ENCODE peak calls at places on chromosomes 7 and 10, in five cellular contexts. R is CD8-positive, alpha-beta memory T cell; J is coronary artery; I is fibroblast of pulmonary artery; O is astrocyte of the spinal cord. N is an unnamed sample.

GRCh38 chr7:102843850-102844249 is 69.0 kb upstream of the LRRC17 start:
- DNase-seq in R (no peak), J (no peak), I (no peak), O (no peak), N (no peak)

GRCh38 chr10:75400163-75400768 is 1.3 kb downstream of the ZNF503 start:
- DNase-seq in R (no peak), J (no peak), I (no peak), O (no peak), N (peak)

GRCh38 chr10:61623101-61623500 is 39.6 kb upstream of the CABCOCO1 start:
- DNase-seq in R (no peak), J (no peak), I (no peak), O (peak), N (no peak)

GRCh38 chr10:77716943-77717735 is 79.5 kb upstream of the KCNMA1 start:
- DNase-seq in R (no peak), J (no peak), I (no peak), O (peak), N (no peak)

GRCh38 chr7:2759736-2760097 is 71.7 kb downstream of the AMZ1 start:
- DNase-seq in R (no peak), J (no peak), I (no peak), O (no peak), N (no peak)

GRCh38 chr7:132234751-132235150 is 341.5 kb downstream of the PLXNA4 start:
- DNase-seq in R (no peak), J (no peak), I (peak), O (peak), N (no peak)

GRCh38 chr7:36723951-36724664 is at the start of gene AOAH:
- DNase-seq in R (peak), J (no peak), I (no peak), O (no peak), N (no peak)

GRCh38 chr10:86168256-86168655 is 198.3 kb downstream of the GRID1 start:
- DNase-seq in R (no peak), J (no peak), I (no peak), O (no peak), N (no peak)

GRCh38 chr7:37942934-37943610 is 22.6 kb downstream of the EPDR1 start:
- DNase-seq in R (no peak), J (no peak), I (peak), O (peak), N (peak)

GRCh38 chr10:27699778-27700177 is 45.8 kb downstream of the MKX start:
- DNase-seq in R (no peak), J (no peak), I (no peak), O (no peak), N (no peak)

GRCh38 chr7:74495112-74495880 is 41.6 kb downstream of the GTF2IRD1 start:
- DNase-seq in R (no peak), J (no peak), I (no peak), O (no peak), N (no peak)

GRCh38 chr7:74490546-74490945 is 36.8 kb downstream of the GTF2IRD1 start:
- DNase-seq in R (no peak), J (no peak), I (no peak), O (no peak), N (no peak)

GRCh38 chr7:74496272-74496671 is 42.6 kb downstream of the GTF2IRD1 start:
- DNase-seq in R (no peak), J (no peak), I (no peak), O (no peak), N (no peak)

GRCh38 chr7:74494076-74494548 is 40.4 kb downstream of the GTF2IRD1 start:
- DNase-seq in R (no peak), J (no peak), I (no peak), O (no peak), N (no peak)

DNA sequence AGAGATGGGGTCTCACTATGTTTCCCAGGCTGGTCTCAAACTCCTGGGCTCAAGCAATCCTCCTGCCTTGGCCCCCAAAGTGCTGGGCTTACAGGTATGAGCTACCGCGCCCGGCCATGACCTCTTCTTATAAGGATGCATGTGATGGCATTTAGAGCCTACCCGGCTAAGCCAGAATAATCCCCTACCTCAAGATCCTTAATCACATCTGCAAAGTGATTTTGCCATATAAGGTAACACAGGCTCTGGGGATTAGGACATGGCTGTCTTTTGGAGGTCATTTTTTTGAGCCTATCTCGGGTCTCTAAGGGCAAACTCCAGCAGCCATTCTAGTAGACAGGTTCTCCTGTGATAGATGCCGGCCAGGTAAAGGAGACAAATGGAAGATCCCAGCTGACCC is 39.6 kb downstream of the GTF2IRD1 start:
- DNase-seq in R (no peak), J (no peak), I (no peak), O (no peak), N (no peak)
- H3K4me3 ChIP-seq in R (no peak), J (no peak), I (no peak), O (no peak), N (no peak)

GRCh38 chr10:111560042-111560441 is 483.2 kb downstream of the ADRA2A start:
- DNase-seq in R (no peak), J (no peak), I (no peak), O (no peak), N (no peak)

DNA sequence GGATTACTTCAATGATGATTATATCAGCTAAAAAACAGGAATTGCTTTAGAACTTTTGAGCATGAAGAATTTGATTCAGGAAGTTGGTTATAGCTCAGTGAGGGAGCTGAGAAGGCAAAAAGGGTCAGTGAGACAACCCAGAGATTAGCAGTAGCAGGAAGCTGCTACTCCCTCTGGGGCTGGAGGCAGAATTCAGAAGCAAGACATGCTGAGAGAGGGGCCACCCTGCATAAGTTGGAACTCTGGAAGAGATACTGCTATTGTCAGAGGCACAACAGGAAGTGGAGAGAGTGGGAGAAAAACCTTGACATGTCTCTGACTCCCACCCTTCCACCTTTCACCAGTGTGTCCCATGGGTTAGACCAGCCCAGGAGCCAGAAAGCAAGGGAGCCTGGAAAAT is 488.7 kb downstream of the ADRA2A start:
- DNase-seq in R (no peak), J (no peak), I (no peak), O (no peak), N (no peak)
- H3K4me3 ChIP-seq in R (no peak), J (no peak), I (no peak), O (no peak), N (no peak)

DNA sequence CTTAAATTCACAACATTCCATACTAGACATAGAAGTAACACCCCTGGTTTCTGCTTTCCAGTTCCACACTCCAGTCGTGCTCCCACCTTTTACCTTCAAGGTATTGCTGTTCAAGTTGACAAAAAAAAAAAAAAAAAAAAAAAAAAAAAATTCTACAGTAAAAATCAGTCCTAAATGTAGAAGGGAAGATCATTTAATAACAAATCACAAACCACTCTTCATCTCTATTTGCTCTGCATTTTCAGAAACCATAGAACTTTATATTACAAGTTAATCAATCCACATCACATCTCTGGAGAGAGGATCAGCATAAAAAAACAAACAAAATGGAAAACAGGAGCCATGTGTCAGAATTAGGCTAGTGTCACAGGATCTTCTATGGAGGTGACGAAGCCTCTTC is 206.3 kb upstream of the KLF14 start:
- DNase-seq in R (no peak), J (no peak), I (no peak), O (peak), N (no peak)
- H3K4me3 ChIP-seq in R (no peak), J (no peak), I (peak), O (peak), N (peak)

GRCh38 chr7:157568785-157569584 is 232.2 kb downstream of the DNAJB6 start:
- DNase-seq in R (peak), J (no peak), I (peak), O (peak), N (no peak)
- H3K4me3 ChIP-seq in R (peak), J (peak), I (peak), O (peak), N (no peak)

DNA sequence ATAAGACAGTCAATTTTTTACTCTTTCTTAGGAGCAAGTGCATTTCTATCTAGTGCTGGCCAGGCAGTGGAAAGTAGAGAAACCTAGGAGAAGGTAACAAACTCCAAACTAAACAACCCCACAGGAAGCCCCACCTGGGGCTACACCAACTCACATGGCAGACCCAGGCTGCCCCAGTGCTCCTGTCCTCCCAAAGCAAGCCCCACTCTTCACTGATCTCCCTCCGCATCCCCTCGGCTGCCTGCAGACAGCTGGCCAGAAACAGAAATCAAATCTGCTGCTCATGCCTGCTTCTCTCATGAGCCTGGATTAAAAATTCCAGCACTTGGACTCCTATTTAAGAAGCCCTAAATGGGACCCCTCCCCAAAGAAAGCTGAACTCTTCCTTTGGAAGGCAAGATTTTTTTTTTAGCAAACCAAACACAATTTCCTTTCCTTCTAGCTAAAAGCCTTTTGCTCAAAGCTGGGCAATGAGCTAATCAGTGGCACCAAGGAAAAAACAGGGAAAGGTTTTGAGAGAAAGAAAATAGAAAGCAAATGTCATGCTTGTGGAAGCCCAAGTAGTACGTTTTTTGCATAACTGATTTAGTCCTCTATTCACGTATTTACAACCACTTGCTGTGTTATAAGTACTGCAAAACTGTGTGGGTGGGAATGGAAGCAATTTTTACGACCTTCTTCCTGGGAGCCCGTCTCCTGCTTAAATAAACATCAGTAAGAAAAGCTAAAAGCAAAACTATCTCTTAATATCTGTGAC is 10.7 kb downstream of the PDE1C start:
- DNase-seq in R (no peak), J (no peak), I (no peak), O (peak), N (peak)
- H3K4me3 ChIP-seq in R (no peak), J (peak), I (no peak), O (peak), N (peak)

DNA sequence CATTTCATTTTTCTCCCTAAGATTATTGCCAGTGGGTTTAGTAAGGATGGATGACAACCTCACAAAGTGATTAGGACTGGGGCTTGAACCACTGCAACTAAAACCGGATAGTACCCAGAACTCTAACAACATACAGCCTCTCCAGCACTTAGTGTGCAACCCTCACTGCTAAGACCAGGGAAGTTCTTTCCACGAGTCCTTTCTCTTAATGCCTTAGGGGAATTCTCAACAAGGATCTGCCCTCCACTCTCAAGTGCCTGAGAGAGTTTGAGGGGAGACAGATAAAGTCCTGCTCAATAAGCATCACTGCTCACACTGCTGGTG is 104.6 kb downstream of the NRP1 start:
- DNase-seq in R (no peak), J (no peak), I (no peak), O (no peak), N (no peak)
- H3K4me3 ChIP-seq in R (no peak), J (no peak), I (no peak), O (no peak), N (no peak)

DNA sequence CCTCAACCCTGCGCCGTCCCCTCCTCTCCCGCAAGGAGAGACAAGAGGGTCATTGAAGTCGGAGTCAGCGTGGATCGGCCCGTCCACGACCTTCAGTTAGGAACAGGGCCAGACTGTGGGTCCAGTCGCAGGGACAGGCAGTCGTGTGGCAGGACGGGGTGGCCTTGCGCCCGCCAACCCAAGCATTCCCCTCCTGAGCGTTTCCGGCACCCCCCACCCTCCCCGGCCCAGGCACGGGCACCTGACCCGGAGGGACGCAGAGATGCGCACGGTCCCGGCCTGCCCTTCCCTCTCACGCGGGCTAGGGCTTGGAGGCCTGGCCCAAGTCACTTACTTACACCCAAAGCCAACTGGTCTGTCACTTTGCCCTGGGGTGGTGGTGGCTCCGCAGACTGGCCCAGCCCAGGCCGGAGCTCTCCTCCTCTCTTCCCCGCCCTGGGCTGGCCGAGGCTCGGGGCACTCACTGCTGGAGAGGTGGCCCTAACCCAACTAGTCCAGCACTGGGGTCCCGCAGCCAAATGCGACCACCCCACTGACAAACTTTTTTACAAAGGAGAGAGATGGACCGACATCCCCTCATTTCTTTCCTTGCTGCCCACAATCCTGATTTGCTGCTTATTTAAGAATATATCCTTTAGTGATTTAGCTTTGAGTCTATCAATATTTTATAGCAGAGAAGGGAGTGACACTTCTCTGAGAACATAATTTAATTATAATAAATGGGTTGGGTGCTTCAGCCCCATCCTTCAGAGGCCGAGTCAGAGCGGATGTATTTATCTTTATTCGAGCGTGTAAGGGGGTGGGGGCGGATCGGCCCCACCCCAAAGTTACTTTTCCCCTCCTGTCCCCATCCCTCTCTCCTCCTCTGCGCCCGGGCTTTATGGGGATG is 1.2 kb upstream of the UNCX start:
- DNase-seq in R (no peak), J (no peak), I (no peak), O (no peak), N (no peak)
- H3K4me3 ChIP-seq in R (no peak), J (no peak), I (no peak), O (no peak), N (no peak)

DNA sequence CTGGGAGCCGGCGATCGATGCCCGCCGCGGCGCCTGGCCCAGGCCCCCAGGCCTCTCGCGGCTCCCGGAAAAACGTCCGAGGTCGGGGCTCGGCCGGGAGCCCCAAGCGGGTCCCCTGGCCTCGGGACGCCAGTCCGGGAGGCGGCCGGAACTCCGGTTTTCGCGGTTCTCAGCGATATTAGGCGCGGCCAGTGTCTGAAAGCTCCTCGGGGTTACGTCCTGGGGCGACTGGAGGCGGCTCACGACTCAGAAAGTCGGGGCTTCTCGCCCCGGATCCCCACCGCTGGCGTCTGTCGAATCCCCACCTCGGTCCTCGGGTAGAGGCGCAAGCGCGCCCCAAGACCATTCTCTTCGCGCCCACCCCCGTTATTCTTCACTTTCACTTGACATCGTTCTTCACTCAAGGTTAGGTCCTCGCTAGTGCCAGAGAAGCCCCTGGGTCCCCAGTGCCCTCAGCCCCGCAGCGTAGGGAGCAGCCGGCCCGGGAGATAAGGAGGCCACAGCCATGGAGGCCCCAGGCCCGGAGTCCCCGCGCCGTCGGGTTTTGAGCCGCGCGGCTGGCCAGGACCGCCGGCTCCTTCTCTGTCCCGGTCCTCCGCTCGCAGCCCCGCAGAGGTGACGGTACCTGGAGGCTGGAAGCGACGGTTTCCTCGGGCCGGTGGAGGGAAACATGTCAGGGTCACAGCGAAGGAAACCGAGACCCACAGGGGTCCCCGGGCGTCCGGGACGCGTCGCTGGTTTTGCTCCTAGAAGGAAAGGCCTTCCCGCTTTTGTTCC is 35.2 kb upstream of the EBLN1 start:
- DNase-seq in R (peak), J (peak), I (peak), O (peak), N (no peak)
- H3K4me3 ChIP-seq in R (peak), J (peak), I (peak), O (peak), N (peak)

DNA sequence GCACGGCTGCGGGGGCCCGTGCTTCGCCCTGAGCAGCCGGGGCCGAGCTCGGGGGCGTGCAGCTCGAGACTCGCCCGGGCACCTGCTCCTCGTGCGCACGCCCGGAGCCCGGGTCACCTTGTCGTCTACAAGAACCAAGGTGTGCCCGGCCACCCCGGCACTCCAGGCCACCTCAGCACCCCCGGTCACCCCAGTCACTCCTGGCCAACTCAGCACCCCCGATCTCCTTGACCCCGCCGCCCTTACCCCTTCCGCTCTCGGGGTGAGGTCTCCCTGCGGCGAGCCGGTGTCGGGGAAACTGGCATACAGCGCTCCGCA is 268 bp upstream of the IGFBP3 start:
- DNase-seq in R (no peak), J (no peak), I (no peak), O (peak), N (no peak)
- H3K4me3 ChIP-seq in R (no peak), J (peak), I (peak), O (peak), N (peak)